ENCODE peak calls at places on chromosome 13, in seven cellular contexts. A, H, C, I, N, K and Z are unnamed samples.

GRCh38 chr13:28753208-28753892 is 34.6 kb upstream of the SLC46A3 start:
- DNase-seq in H (no peak), C (no peak), N (no peak), I (no peak), K (no peak), A (peak), Z (peak)

GRCh38 chr13:40777166-40777956 is 6.4 kb upstream of the MRPS31 start:
- DNase-seq in H (peak), A (peak), I (peak), N (no peak), K (no peak), C (no peak), Z (no peak)

GRCh38 chr13:20461481-20461859 is 64.2 kb downstream of the CRYL1 start:
- DNase-seq in I (no peak), H (no peak), N (no peak), A (peak), K (no peak), C (no peak), Z (no peak)

GRCh38 chr13:77298403-77298802 is 28.5 kb downstream of the MYCBP2 start:
- DNase-seq in C (no peak), K (no peak), H (no peak), N (no peak), A (no peak), I (no peak), Z (no peak)

GRCh38 chr13:112643759-112644459 is 45.9 kb upstream of the ATP11A start:
- DNase-seq in A (no peak), N (no peak), C (no peak), K (peak), I (no peak), H (no peak), Z (no peak)

GRCh38 chr13:27005556-27005955 is 166.1 kb downstream of the USP12 start:
- DNase-seq in I (no peak), H (no peak), N (peak), K (no peak), A (no peak), C (no peak), Z (no peak)

GRCh38 chr13:37349916-37350315 is 244.5 kb upstream of the CSNK1A1L start:
- DNase-seq in N (no peak), K (no peak), C (no peak), H (no peak), A (no peak), I (no peak), Z (no peak)

GRCh38 chr13:26855921-26856320 is 95.3 kb upstream of the GPR12 start:
- DNase-seq in K (no peak), C (no peak), I (no peak), N (peak), H (no peak), A (no peak), Z (no peak)

GRCh38 chr13:50467156-50467814 is 376.2 kb downstream of the DLEU7 start:
- DNase-seq in A (no peak), C (no peak), H (no peak), K (no peak), I (no peak), N (no peak), Z (no peak)

GRCh38 chr13:31965361-31966066 is 66.1 kb upstream of the FRY start:
- DNase-seq in K (no peak), N (no peak), A (peak), H (peak), I (no peak), C (no peak), Z (no peak)

GRCh38 chr13:37148501-37148900 is 43.0 kb upstream of the CSNK1A1L start:
- DNase-seq in K (no peak), N (no peak), I (no peak), C (no peak), A (peak), H (no peak), Z (no peak)

GRCh38 chr13:29541400-29541799 is 54.1 kb downstream of the SLC7A1 start:
- DNase-seq in H (no peak), A (no peak), K (no peak), C (no peak), N (no peak), I (no peak), Z (no peak)

GRCh38 chr13:94711561-94712286 is 621 bp downstream of the SOX21 start:
- DNase-seq in H (no peak), K (no peak), C (no peak), I (peak), A (peak), N (no peak), Z (no peak)

GRCh38 chr13:32245555-32245954 is 69.6 kb downstream of the ZAR1L start:
- DNase-seq in C (no peak), H (no peak), N (no peak), K (no peak), A (no peak), I (no peak), Z (no peak)

GRCh38 chr13:47226516-47226915 is 329.7 kb upstream of the HTR2A start:
- DNase-seq in K (no peak), A (peak), H (no peak), N (no peak), I (no peak), C (no peak), Z (no peak)

GRCh38 chr13:101204270-101205011 is 211.9 kb downstream of the NALCN start:
- DNase-seq in K (no peak), I (no peak), C (no peak), H (no peak), N (no peak), A (no peak), Z (no peak)

GRCh38 chr13:45932611-45933182 is 81.1 kb upstream of the SIAH3 start:
- DNase-seq in H (no peak), I (no peak), N (no peak), C (no peak), A (no peak), K (no peak), Z (no peak)

GRCh38 chr13:112693831-112694497 is 4.1 kb downstream of the ATP11A start:
- DNase-seq in N (no peak), I (no peak), K (peak), C (no peak), H (no peak), A (peak), Z (peak)

GRCh38 chr13:41547253-41548000 is 90.1 kb downstream of the RGCC start:
- DNase-seq in H (no peak), N (peak), K (no peak), A (no peak), I (no peak), C (no peak), Z (peak)

GRCh38 chr13:106302011-106302410 is 233.5 kb downstream of the EFNB2 start:
- DNase-seq in N (no peak), I (no peak), A (no peak), K (no peak), H (no peak), C (no peak), Z (no peak)

GRCh38 chr13:35283856-35284255 is 192.6 kb downstream of the MAB21L1 start:
- DNase-seq in K (no peak), A (peak), I (no peak), N (no peak), H (no peak), C (no peak), Z (no peak)

GRCh38 chr13:41668130-41668757 is 210.9 kb downstream of the RGCC start:
- DNase-seq in C (no peak), A (peak), N (peak), I (peak), H (peak), K (no peak), Z (peak)

GRCh38 chr13:112899618-112900600 is 69.1 kb upstream of the MCF2L start:
- DNase-seq in C (no peak), K (no peak), H (no peak), A (no peak), N (no peak), I (no peak), Z (no peak)

GRCh38 chr13:69553976-69554375 is 553.6 kb upstream of the ATXN8OS start:
- DNase-seq in H (no peak), C (no peak), N (no peak), I (no peak), A (no peak), K (no peak), Z (no peak)

GRCh38 chr13:51231456-51231855 is 9.3 kb downstream of the FAM124A start:
- DNase-seq in I (no peak), H (no peak), C (no peak), K (no peak), A (no peak), N (no peak), Z (no peak)

GRCh38 chr13:23160241-23161175 is 20.3 kb upstream of the SGCG start:
- DNase-seq in C (no peak), I (no peak), K (no peak), N (no peak), A (no peak), H (no peak), Z (no peak)

GRCh38 chr13:113507564-113508210 is 17.2 kb upstream of the DCUN1D2 start:
- DNase-seq in H (no peak), N (no peak), I (no peak), K (no peak), A (no peak), C (no peak), Z (no peak)

GRCh38 chr13:73334459-73334858 is 275.7 kb downstream of the KLF5 start:
- DNase-seq in I (no peak), K (no peak), H (no peak), N (no peak), C (no peak), A (peak), Z (no peak)

GRCh38 chr13:33994198-33994597 is 176.2 kb downstream of the RFC3 start:
- DNase-seq in C (no peak), K (no peak), A (no peak), I (no peak), N (no peak), H (no peak), Z (no peak)

GRCh38 chr13:29763426-29764180 is 86.8 kb downstream of the UBL3 start:
- DNase-seq in A (no peak), H (no peak), K (no peak), N (no peak), I (peak), C (no peak), Z (no peak)

GRCh38 chr13:41587490-41587889 is 130.1 kb downstream of the RGCC start:
- DNase-seq in A (no peak), K (no peak), N (no peak), I (no peak), H (no peak), C (no peak), Z (no peak)

GRCh38 chr13:113724016-113724758 is 34.8 kb upstream of the TMEM255B start:
- DNase-seq in I (no peak), H (no peak), K (no peak), A (no peak), N (no peak), C (no peak), Z (no peak)

GRCh38 chr13:32811297-32811800 is 204.9 kb upstream of the KL start:
- DNase-seq in C (no peak), A (no peak), K (no peak), H (no peak), N (no peak), I (peak), Z (no peak)

GRCh38 chr13:42752731-42753130 is 28.7 kb upstream of the FAM216B start:
- DNase-seq in H (no peak), I (no peak), A (no peak), N (no peak), K (no peak), C (no peak), Z (no peak)

GRCh38 chr13:37492061-37492460 is 106.5 kb downstream of the POSTN start:
- DNase-seq in C (no peak), I (no peak), A (no peak), N (no peak), H (no peak), K (no peak), Z (no peak)

GRCh38 chr13:23330356-23330755 is 103.1 kb downstream of the SACS start:
- DNase-seq in A (no peak), H (no peak), N (no peak), I (no peak), K (no peak), C (no peak), Z (no peak)

GRCh38 chr13:50485979-50486935 is 357.2 kb downstream of the DLEU7 start:
- DNase-seq in C (no peak), I (no peak), H (no peak), A (peak), N (no peak), K (no peak), Z (no peak)

GRCh38 chr13:71587778-71588177 is 279.2 kb downstream of the DACH1 start:
- DNase-seq in C (no peak), A (no peak), K (no peak), I (no peak), H (no peak), N (no peak), Z (no peak)